ENCODE peak calls at places on chromosomes 13 and 19, in five cellular contexts. L, W, O, E and B are unnamed samples.

GRCh38 chr13:46179576-46180368 is 2.2 kb downstream of the LCP1 start:
- DNase-seq in E (no peak), O (peak; percentile 50), L (peak; percentile 75), W (no peak), B (no peak)

GRCh38 chr13:26707122-26708006 is 53.2 kb downstream of the GPR12 start:
- DNase-seq in O (peak; percentile 36), W (no peak), L (no peak), E (peak; percentile 51), B (peak; percentile 57)

GRCh38 chr19:16447015-16447384 is 24.8 kb downstream of the EPS15L1 start:
- DNase-seq in E (no peak), W (peak; percentile 32), L (peak; percentile 90), O (peak; percentile 82), B (peak; percentile 82)

GRCh38 chr19:55697698-55698097 is 22.7 kb downstream of the EPN1 start:
- DNase-seq in W (peak; percentile 5), L (peak; percentile 30), O (no peak), E (no peak), B (no peak)

GRCh38 chr19:43789029-43789428 is 8.3 kb upstream of the KCNN4 start:
- DNase-seq in W (no peak), L (no peak), E (peak; percentile 42), O (no peak), B (peak; percentile 48)

GRCh38 chr13:69579351-69579750 is 528.3 kb upstream of the ATXN8OS start:
- DNase-seq in W (no peak), E (no peak), L (no peak), O (no peak), B (no peak)

GRCh38 chr19:4086336-4086953 is 19.7 kb upstream of the ZBTB7A start:
- DNase-seq in E (peak; percentile 35), W (no peak), O (no peak), L (no peak), B (peak; percentile 41)

GRCh38 chr19:57192064-57192395 is 730 bp downstream of the ZNF264 start:
- DNase-seq in O (no peak), E (peak; percentile 40), W (no peak), L (no peak), B (peak; percentile 5)

GRCh38 chr19:28847468-28847867 is 365.5 kb downstream of the UQCRFS1 start:
- DNase-seq in E (peak; percentile 29), L (no peak), O (no peak), W (no peak), B (no peak)

GRCh38 chr13:98821372-98822237 is 69.1 kb upstream of the SLC15A1 start:
- DNase-seq in E (peak; percentile 33), O (no peak), W (peak; percentile 33), L (no peak), B (peak; percentile 54)

GRCh38 chr19:18460313-18460712 is 22.4 kb upstream of the ISYNA1 start:
- DNase-seq in O (peak; percentile 46), L (no peak), E (no peak), W (peak; percentile 44), B (no peak)

GRCh38 chr13:91659583-91660415 is 261.4 kb downstream of the GPC5 start:
- DNase-seq in W (no peak), O (no peak), E (no peak), L (no peak), B (no peak)

GRCh38 chr13:24220086-24220703 is 59.7 kb downstream of the SPATA13 start:
- DNase-seq in L (no peak), E (peak; percentile 76), O (peak; percentile 70), W (peak; percentile 74), B (peak; percentile 64)

GRCh38 chr13:29465741-29466293 is 129.7 kb downstream of the SLC7A1 start:
- DNase-seq in E (no peak), W (peak; percentile 27), L (no peak), O (peak; percentile 32), B (no peak)

GRCh38 chr13:23372264-23372905 is 61.1 kb downstream of the SACS start:
- DNase-seq in W (no peak), L (no peak), E (no peak), O (no peak), B (no peak)

GRCh38 chr19:48859711-48860572 is 8.5 kb downstream of the PLEKHA4 start:
- DNase-seq in L (peak; percentile 84), W (peak; percentile 91), O (no peak), E (peak; percentile 65), B (peak; percentile 73)

GRCh38 chr19:6654347-6655310 is 15.3 kb downstream of the TNFSF14 start:
- DNase-seq in E (no peak), O (no peak), L (no peak), W (no peak), B (no peak)
- H3K4me3 ChIP-seq in E (no peak overlapping the region), O (no peak overlapping the region), L (no peak overlapping the region), W (no peak overlapping the region), B (no peak overlapping the region)

GRCh38 chr13:106139407-106139806 is 396.1 kb downstream of the EFNB2 start:
- DNase-seq in W (no peak), E (no peak), O (no peak), L (no peak), B (no peak)
- H3K4me3 ChIP-seq in W (no peak overlapping the region), E (no peak overlapping the region), O (no peak overlapping the region), L (no peak overlapping the region), B (no peak overlapping the region)

DNA sequence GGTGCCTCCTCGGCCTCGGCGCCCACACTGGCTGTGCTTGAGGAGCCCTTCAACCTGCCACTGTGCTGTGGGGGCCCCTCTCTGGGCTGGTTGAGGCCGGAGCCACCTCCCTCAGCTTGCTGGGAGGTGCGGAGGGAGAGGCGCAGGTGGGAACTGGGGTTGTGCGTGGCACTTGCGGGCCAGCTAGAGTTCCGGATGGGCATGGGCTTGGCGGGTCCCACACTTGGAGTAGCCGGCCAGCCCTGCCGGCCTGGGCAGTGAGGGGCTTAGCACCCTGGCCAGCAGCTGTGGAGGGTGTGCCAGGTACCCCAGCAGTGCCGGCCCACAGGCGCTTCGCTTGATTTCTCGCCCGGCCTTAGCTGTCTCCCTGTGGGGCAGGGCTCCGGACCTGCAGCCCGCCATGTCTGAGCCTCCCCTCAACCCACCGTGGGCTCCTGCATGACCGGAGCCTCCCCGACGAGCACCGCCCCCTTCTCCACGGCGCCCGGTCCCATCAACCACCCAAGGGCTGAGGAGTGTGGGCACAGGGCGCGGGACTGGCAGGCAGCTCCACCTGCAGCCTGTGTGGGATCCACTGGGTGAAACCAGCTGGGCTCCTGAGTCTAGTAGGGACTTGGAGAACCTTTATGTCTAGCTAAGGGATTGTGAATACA is 723.8 kb downstream of the DIAPH3 start:
- DNase-seq in L (no peak), O (no peak), W (no peak), E (no peak), B (no peak)
- H3K4me3 ChIP-seq in L (no peak overlapping the region), O (no peak overlapping the region), W (no peak overlapping the region), E (no peak overlapping the region), B (no peak overlapping the region)

DNA sequence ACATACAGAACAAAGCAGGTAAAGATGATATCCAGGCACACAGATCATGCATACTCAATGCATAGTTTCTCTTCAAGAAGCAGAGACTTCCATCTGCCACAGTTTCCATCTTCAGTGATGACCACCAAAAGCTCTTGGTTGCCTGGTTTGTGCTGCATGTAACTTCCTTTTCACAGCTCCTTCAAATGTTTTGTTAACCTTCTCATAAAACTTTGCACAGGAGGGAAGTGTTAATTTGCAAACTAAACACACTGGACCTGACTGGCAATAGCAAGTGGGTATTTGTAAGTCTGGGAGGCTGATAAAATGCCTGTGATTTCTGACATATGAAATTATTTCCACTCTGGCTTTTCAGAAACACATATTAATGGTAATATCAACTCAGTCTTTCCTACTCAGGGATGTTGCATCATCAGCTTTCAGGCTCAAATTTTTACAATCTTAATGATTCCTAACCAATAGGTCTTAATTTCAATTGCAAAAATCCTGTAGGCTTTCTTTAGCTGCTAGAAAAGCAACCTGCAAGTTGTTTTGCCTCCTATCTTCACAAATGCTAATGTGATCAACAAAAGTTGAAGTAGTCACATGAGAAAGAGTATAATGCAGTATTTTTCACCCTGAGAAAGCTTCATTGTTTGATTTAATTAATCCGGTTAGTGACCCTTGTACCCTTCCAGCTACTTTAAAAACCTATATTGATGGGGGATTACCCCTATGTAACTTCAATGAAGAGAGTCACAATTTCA is 575.6 kb downstream of the DIAPH3 start:
- DNase-seq in E (no peak), W (no peak), O (no peak), L (no peak), B (no peak)
- H3K4me3 ChIP-seq in E (no peak overlapping the region), W (no peak overlapping the region), O (no peak overlapping the region), L (no peak overlapping the region), B (no peak overlapping the region)

GRCh38 chr19:14529254-14530004 is at the start of gene TECR:
- DNase-seq in O (peak; percentile 100), E (peak; percentile 99), L (peak; percentile 100), W (peak; percentile 100), B (peak; percentile 100)

GRCh38 chr19:14530005-14530348 is 583 bp downstream of the TECR start:
- DNase-seq in W (no peak), L (peak; percentile 88), O (no peak), E (peak; percentile 48), B (peak; percentile 95)

GRCh38 chr19:14533450-14533849 is 4.1 kb downstream of the TECR start:
- DNase-seq in L (no peak), O (no peak), E (no peak), W (no peak), B (no peak)

GRCh38 chr19:14528419-14529253 is 758 bp upstream of the TECR start:
- DNase-seq in O (no peak), W (no peak), L (peak; percentile 72), E (no peak), B (no peak)

GRCh38 chr19:14530505-14530904 is 1.1 kb downstream of the TECR start:
- DNase-seq in W (no peak), L (no peak), O (no peak), E (no peak), B (no peak)
- H3K4me3 ChIP-seq in W (no peak overlapping the region), L (peak overlapping the region; percentile 79), O (peak overlapping the region; percentile 71), E (peak overlapping the region; percentile 56), B (peak overlapping the region; percentile 91)

DNA sequence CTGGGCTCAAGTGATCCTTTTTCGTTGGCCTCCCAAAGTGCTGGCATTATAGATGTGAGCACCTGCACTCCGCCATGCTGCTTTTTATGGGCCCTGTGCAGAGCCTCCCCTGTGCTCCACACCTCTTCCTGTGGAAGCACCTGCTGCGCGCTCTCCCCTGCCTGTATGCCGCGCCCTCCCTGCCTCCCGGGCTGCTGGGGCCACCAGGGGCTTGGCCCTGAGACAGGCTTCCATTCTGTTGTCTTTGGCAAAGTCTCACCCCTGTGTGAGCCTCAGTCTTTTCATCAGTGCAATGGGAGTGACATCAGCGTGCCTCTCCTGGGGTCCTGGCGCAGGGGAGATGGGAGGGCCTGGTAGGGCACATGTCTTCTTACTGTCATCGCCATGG is 1.3 kb downstream of the FAM174C start:
- DNase-seq in W (no peak), O (no peak), E (no peak), L (no peak), B (no peak)
- H3K4me3 ChIP-seq in W (no peak overlapping the region), O (peak overlapping the region; percentile 78), E (peak overlapping the region; percentile 80), L (peak overlapping the region; percentile 69), B (peak overlapping the region; percentile 86)

GRCh38 chr19:6086081-6086858 is 24.0 kb downstream of the RFX2 start:
- DNase-seq in L (no peak), W (no peak), E (no peak), O (no peak), B (no peak)
- H3K4me3 ChIP-seq in L (no peak overlapping the region), W (no peak overlapping the region), E (no peak overlapping the region), O (no peak overlapping the region), B (peak overlapping the region; percentile 4)

DNA sequence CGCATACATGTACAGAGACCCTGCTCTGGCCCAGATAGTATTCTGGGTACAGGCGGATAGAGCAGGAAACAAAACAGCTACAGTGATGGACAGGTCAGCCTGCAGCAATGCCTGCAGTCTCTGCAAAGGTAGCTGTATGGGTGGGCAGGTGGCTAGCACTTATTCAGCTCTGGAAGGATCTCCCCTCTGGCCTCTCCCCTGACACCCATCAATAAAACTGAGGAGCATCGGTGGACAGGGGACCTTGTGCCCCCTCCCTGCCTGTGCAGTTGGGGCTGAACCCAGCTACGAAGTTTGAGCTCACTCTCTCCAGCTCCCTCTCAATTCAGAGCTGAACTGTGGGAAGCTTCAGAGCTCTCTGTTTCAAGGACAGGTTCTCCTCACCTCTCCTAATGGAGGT is 1.6 kb downstream of the ALOX5AP start:
- DNase-seq in L (no peak), E (no peak), O (no peak), W (no peak), B (no peak)
- H3K4me3 ChIP-seq in L (peak overlapping the region; percentile 47), E (no peak overlapping the region), O (peak overlapping the region; percentile 19), W (no peak overlapping the region), B (no peak overlapping the region)